ENCODE peak calls at places on chromosomes 16 and 17, in ten cellular contexts. W, Z, E, K, N, J, C, A, H and Y are unnamed samples.

GRCh38 chr17:27605409-27605808 is 25.6 kb upstream of the LGALS9 start:
- DNase-seq in W (no peak), Z (no peak), E (no peak), K (no peak), N (no peak), J (no peak), C (no peak), A (no peak), H (no peak), Y (peak)

GRCh38 chr16:66428682-66429251 is 1.7 kb downstream of the BEAN1 start:
- DNase-seq in W (no peak), Z (no peak), E (no peak), K (no peak), N (no peak), J (no peak), C (no peak), A (no peak), H (no peak), Y (no peak)

GRCh38 chr16:67803894-67804293 is 2.5 kb downstream of the RANBP10 start:
- DNase-seq in W (no peak), Z (no peak), E (no peak), K (no peak), N (no peak), J (no peak), C (no peak), A (no peak), H (peak), Y (no peak)

GRCh38 chr16:64784635-64785034 is 337.2 kb downstream of the CDH11 start:
- DNase-seq in W (no peak), Z (no peak), E (no peak), K (no peak), N (no peak), J (no peak), C (no peak), A (no peak), H (no peak), Y (no peak)

GRCh38 chr16:23152386-23153178 is 3.3 kb upstream of the USP31 start:
- DNase-seq in W (no peak), Z (no peak), E (no peak), K (no peak), N (no peak), J (no peak), C (no peak), A (no peak), H (no peak), Y (no peak)

GRCh38 chr17:79721993-79722671 is 8.6 kb upstream of the ENPP7 start:
- DNase-seq in W (no peak), Z (no peak), E (no peak), K (no peak), N (no peak), J (no peak), C (peak), A (no peak), H (no peak), Y (no peak)

GRCh38 chr16:86457621-86458456 is 52.5 kb upstream of the FOXF1 start:
- DNase-seq in W (no peak), Z (no peak), E (no peak), K (peak), N (peak), J (no peak), C (no peak), A (no peak), H (no peak), Y (no peak)

GRCh38 chr17:18944646-18945045 is 7.3 kb upstream of the SLC5A10 start:
- DNase-seq in W (no peak), Z (no peak), E (no peak), K (no peak), N (no peak), J (no peak), C (no peak), A (no peak), H (no peak), Y (no peak)

GRCh38 chr17:16013943-16014407 is 14.4 kb downstream of the TTC19 start:
- DNase-seq in W (no peak), Z (no peak), E (no peak), K (peak), N (no peak), J (no peak), C (no peak), A (no peak), H (no peak), Y (no peak)

GRCh38 chr17:50318551-50319310 is 27.2 kb upstream of the XYLT2 start:
- DNase-seq in W (no peak), Z (no peak), E (no peak), K (peak), N (no peak), J (no peak), C (no peak), A (no peak), H (no peak), Y (no peak)

GRCh38 chr17:32913593-32913992 is 14.4 kb upstream of the TMEM98 start:
- DNase-seq in W (no peak), Z (no peak), E (no peak), K (no peak), N (peak), J (no peak), C (no peak), A (no peak), H (no peak), Y (no peak)

GRCh38 chr16:71673190-71673956 is 47.4 kb downstream of the MARVELD3 start:
- DNase-seq in W (no peak), Z (no peak), E (no peak), K (no peak), N (no peak), J (no peak), C (no peak), A (no peak), H (no peak), Y (no peak)

GRCh38 chr16:80788016-80788415 is 16.4 kb downstream of the CDYL2 start:
- DNase-seq in W (no peak), Z (no peak), E (no peak), K (no peak), N (no peak), J (no peak), C (no peak), A (no peak), H (no peak), Y (no peak)

GRCh38 chr17:50833396-50834125 is 1.8 kb upstream of the WFIKKN2 start:
- DNase-seq in W (no peak), Z (peak), E (no peak), K (no peak), N (no peak), J (no peak), C (no peak), A (no peak), H (no peak), Y (no peak)

GRCh38 chr17:4988168-4988567 is 693 bp upstream of the CAMTA2 start:
- DNase-seq in W (no peak), Z (no peak), E (no peak), K (no peak), N (no peak), J (peak), C (no peak), A (peak), H (no peak), Y (no peak)

GRCh38 chr17:41967141-41967920 is 736 bp downstream of the CNP start:
- DNase-seq in W (no peak), Z (peak), E (no peak), K (no peak), N (no peak), J (no peak), C (peak), A (peak), H (no peak), Y (peak)

GRCh38 chr16:72939247-72939646 is 108.7 kb downstream of the ZFHX3 start:
- DNase-seq in W (no peak), Z (no peak), E (no peak), K (peak), N (no peak), J (peak), C (no peak), A (peak), H (no peak), Y (no peak)

GRCh38 chr17:4604111-4604644 is 19.8 kb downstream of the SMTNL2 start:
- DNase-seq in W (no peak), Z (peak), E (peak), K (peak), N (no peak), J (peak), C (no peak), A (peak), H (no peak), Y (peak)

GRCh38 chr16:68396481-68396880 is 51.8 kb downstream of the SMPD3 start:
- DNase-seq in W (no peak), Z (peak), E (peak), K (peak), N (no peak), J (no peak), C (peak), A (no peak), H (peak), Y (peak)

GRCh38 chr16:49748322-49748721 is 107.6 kb downstream of the ZNF423 start:
- DNase-seq in W (no peak), Z (peak), E (no peak), K (no peak), N (no peak), J (peak), C (peak), A (no peak), H (no peak), Y (no peak)

GRCh38 chr17:57406131-57406980 is 150.0 kb downstream of the MSI2 start:
- DNase-seq in W (no peak), Z (peak), E (no peak), K (peak), N (no peak), J (no peak), C (no peak), A (no peak), H (no peak), Y (no peak)

GRCh38 chr17:28407130-28407973 is 1.3 kb upstream of the SLC46A1 start:
- DNase-seq in W (no peak), Z (no peak), E (no peak), K (no peak), N (no peak), J (no peak), C (no peak), A (no peak), H (no peak), Y (no peak)

GRCh38 chr16:2969545-2970521 is 685 bp downstream of the PAQR4 start:
- DNase-seq in W (no peak), Z (peak), E (peak), K (peak), N (no peak), J (no peak), C (peak), A (peak), H (peak), Y (peak)

GRCh38 chr16:85045077-85045476 is 17.5 kb downstream of the KIAA0513 start:
- DNase-seq in W (no peak), Z (no peak), E (no peak), K (no peak), N (no peak), J (no peak), C (no peak), A (no peak), H (no peak), Y (no peak)

GRCh38 chr17:43389022-43389947 is 9.5 kb upstream of the ARL4D start:
- DNase-seq in W (peak), Z (peak), E (peak), K (peak), N (peak), J (peak), C (peak), A (peak), H (peak), Y (peak)
- TF ChIP-seq POLR2A in W (peak), Z (peak), E (no peak), K (peak), N (no peak), J (no peak), C (no peak), A (no peak), H (peak), Y (no peak)

GRCh38 chr17:21127508-21128077 is 829 bp downstream of the DHRS7B start:
- DNase-seq in W (no peak), Z (no peak), E (no peak), K (peak), N (no peak), J (no peak), C (no peak), A (no peak), H (no peak), Y (no peak)

GRCh38 chr17:21132428-21132827 is 5.7 kb downstream of the DHRS7B start:
- DNase-seq in W (no peak), Z (no peak), E (no peak), K (no peak), N (no peak), J (no peak), C (no peak), A (peak), H (no peak), Y (peak)

GRCh38 chr17:21131090-21131616 is 4.4 kb downstream of the DHRS7B start:
- DNase-seq in W (no peak), Z (no peak), E (no peak), K (no peak), N (no peak), J (no peak), C (no peak), A (no peak), H (no peak), Y (no peak)

GRCh38 chr17:21126645-21127507 is at the start of gene DHRS7B:
- DNase-seq in W (peak), Z (peak), E (peak), K (peak), N (peak), J (peak), C (peak), A (peak), H (peak), Y (peak)

GRCh38 chr17:21129023-21129681 is 2.4 kb downstream of the DHRS7B start:
- DNase-seq in W (no peak), Z (no peak), E (no peak), K (peak), N (no peak), J (peak), C (peak), A (peak), H (no peak), Y (no peak)
- TF ChIP-seq CTCF in W (peak), Z (no peak), E (no peak), K (peak), N (peak), J (peak), C (peak), A (peak), H (no peak), Y (no peak)

DNA sequence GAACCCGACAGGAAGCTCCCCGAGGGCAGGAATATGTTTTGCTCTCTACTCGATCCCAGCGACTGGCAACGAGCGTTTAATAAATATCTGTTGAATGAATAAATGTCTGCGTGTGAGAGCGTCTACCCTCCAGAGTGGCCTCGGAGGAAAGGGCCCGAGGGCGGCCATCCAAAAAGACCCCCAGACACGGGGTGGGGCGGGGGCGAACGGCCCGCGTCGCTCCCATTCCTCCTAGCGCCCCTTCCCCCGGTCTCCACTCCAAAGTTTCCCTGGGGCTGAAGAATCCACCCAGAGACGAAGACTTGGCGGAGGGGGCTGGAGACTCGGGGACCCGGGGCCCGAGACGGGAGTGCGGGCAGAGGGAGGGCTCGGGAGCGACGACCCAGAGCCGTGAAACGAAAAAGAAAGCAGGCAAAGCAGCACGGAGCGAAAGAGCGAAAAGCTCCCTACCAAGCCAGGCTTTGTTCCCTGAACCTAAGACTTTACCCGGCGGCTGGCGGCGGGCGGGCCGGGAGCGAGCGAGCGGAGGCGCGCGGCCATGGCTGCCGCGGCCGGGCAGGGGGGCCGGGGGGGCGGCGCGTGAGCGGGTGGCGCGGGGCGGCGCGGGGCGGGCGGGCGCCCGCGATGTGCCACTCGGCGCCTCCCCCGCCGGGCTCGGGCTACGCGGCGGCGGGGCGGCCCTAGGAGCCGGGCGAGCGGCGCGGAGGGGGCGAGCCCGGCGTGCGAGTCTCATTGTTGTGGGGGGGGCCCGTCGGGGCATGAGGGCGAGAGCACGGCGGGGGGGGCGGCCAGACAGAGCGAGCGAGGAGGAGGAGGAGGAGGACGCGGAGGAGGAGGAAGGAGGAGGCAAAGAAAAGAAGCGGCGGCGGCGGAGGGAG is at the start of gene MLLT6:
- DNase-seq in W (peak), Z (peak), E (peak), K (peak), N (no peak), J (peak), C (peak), A (peak), H (peak), Y (peak)
- TF ChIP-seq POLR2A in W (no peak), Z (peak), E (no peak), K (no peak), N (peak), J (peak), C (peak), A (peak), H (no peak), Y (peak)

DNA sequence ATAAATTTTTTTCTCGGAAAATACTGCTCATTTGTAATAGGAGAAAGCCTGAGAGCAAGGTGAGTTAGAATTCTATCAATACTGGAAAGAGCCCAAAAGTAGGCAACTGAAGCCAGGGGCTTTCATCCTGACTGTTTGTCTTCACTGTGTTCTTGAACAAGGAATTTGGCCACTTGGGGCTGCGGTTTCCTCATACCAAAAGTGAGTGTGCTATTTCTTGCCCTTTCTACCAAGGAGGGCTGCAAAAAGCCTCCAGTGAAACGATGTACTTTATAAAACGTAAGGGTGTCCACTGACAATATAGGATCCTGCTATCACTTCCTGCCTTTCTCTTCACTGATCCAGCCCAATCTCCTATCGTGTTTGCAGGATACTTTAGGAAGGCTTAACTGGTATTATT is 219.5 kb upstream of the NOG start:
- DNase-seq in W (no peak), Z (no peak), E (no peak), K (no peak), N (no peak), J (no peak), C (no peak), A (no peak), H (no peak), Y (peak)
- TF ChIP-seq CTCF in W (no peak), Z (no peak), E (no peak), K (no peak), N (no peak), J (no peak), C (no peak), A (no peak), H (no peak), Y (no peak)

DNA sequence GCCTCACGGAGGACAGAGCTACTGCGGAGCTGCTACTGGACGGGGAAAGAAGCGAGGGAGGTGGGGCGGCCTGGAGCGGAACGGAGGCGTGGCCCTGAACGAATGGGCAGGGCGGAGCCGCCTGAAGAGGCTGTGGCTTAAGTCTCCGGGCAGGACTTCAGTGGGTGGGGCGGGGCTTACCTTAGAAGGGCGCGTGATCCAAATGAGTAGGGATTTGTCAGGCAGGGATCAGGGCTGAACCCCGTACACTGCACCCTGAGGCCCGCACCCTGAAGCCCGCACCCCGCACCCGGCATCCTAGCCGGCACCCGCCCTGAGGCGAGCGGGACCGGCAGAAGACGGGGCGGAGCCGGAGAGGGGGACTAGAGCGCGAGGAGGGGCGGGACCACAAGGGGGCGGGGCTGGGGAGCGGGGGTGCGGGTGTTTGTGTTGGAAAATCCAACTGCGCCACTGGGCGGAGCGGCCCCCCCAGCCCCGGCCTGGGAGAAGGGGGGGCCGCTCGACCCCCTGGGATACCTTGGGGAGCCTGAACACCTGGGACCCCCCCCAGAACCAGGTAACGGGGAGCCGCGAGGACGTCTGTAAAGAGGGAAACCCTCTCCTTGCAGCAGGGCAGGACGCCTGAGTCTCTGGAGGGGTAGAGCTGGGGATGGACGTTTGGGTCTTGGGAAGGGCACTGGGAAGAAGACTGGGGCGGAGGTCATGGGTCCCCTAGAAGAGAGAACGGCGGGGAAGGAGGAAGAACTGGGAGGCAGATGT is at the start of gene KDM6B:
- DNase-seq in W (peak), Z (peak), E (peak), K (peak), N (peak), J (peak), C (peak), A (peak), H (peak), Y (peak)
- TF ChIP-seq POLR2A in W (peak), Z (peak), E (no peak), K (no peak), N (no peak), J (peak), C (peak), A (peak), H (no peak), Y (peak)

GRCh38 chr16:89453662-89454321 is 36.6 kb downstream of the ANKRD11 start:
- DNase-seq in W (no peak), Z (no peak), E (peak), K (no peak), N (no peak), J (no peak), C (peak), A (peak), H (no peak), Y (peak)
- TF ChIP-seq CTCF in W (no peak), Z (no peak), E (no peak), K (peak), N (no peak), J (no peak), C (peak), A (no peak), H (no peak), Y (no peak)

DNA sequence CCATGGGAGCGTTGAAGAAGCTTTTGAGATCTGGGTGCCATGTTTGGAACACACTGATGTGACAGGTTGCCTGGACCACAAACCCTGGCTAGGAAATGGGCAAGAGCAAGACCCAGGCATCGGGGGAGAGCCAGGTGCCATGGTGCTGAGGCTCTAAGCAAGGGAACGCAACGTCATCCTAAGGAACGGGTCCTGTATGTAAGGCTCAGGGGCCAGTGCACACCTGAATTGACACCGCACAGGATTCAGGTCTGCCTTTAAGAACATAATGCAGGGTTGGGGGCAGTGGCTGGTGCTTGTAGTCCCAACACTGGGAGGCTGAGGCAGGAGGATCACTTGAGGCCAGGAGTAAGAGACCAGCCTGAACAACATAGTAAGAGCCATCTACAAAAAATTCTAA is 10.8 kb downstream of the PSMD7 start:
- DNase-seq in W (no peak), Z (no peak), E (no peak), K (no peak), N (no peak), J (no peak), C (no peak), A (no peak), H (no peak), Y (no peak)
- TF ChIP-seq POLR2A in W (no peak), Z (no peak), E (no peak), K (no peak), N (no peak), J (no peak), C (no peak), A (no peak), H (no peak), Y (no peak)

DNA sequence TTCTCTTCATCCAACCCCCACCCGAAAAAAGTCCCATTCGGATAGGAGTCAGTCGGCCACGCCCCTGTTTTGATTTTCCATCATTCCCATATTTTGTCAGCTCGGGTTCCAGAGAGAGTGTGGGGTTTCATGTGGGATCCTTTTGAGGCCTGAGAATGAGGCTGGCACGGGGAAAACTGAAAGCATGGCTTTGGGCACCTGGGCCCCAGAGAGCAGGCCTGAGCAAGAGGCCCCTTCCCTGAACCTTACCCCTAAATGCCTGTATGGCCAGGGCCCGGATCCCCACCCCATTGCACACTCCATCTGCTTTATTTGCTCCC is 4.6 kb upstream of the HOXB4 start:
- DNase-seq in W (no peak), Z (no peak), E (no peak), K (no peak), N (no peak), J (no peak), C (no peak), A (no peak), H (no peak), Y (no peak)
- TF ChIP-seq CTCF in W (no peak), Z (no peak), E (no peak), K (no peak), N (no peak), J (no peak), C (no peak), A (no peak), H (no peak), Y (no peak)